ENCODE peak calls at places on chromosomes 5 and 9, in four cellular contexts. P is upper lobe of left lung; B is CD4-positive, alpha-beta memory T cell; W is osteoblast. R is an unnamed sample.

GRCh38 chr5:50365615-50366251 is 75.4 kb downstream of the EMB start:
- DNase-seq in W (peak), B (no peak), P (no peak), R (no peak)

GRCh38 chr9:123530244-123530643 is 174.2 kb downstream of the CRB2 start:
- DNase-seq in P (no peak), W (no peak), B (no peak), R (no peak)

GRCh38 chr5:111582962-111583669 is 70.8 kb upstream of the STARD4 start:
- DNase-seq in W (peak), P (no peak), B (no peak), R (no peak)

GRCh38 chr9:131728961-131729360 is 10.9 kb downstream of the RAPGEF1 start:
- DNase-seq in W (no peak), B (peak), P (no peak), R (no peak)

GRCh38 chr5:84322646-84323045 is 62.0 kb downstream of the EDIL3 start:
- DNase-seq in B (no peak), W (no peak), P (no peak), R (no peak)

GRCh38 chr9:92232190-92232589 is 61.3 kb downstream of the IARS1 start:
- DNase-seq in P (no peak), W (no peak), B (no peak), R (no peak)

GRCh38 chr5:170597109-170597741 is 93.4 kb downstream of the KCNIP1 start:
- DNase-seq in B (no peak), W (peak), P (no peak), R (no peak)

GRCh38 chr9:93017621-93018020 is 40.9 kb upstream of the SUSD3 start:
- DNase-seq in W (peak), B (no peak), P (no peak), R (no peak)

GRCh38 chr5:2143088-2143487 is 260.4 kb upstream of the IRX4 start:
- DNase-seq in W (no peak), B (no peak), P (no peak), R (no peak)

GRCh38 chr5:121949885-121950284 is 11.9 kb upstream of the SRFBP1 start:
- DNase-seq in W (peak), B (peak), P (no peak), R (no peak)

GRCh38 chr9:35962126-35962906 is 4.4 kb upstream of the OR2S2 start:
- DNase-seq in P (peak), B (no peak), W (peak), R (no peak)

DNA sequence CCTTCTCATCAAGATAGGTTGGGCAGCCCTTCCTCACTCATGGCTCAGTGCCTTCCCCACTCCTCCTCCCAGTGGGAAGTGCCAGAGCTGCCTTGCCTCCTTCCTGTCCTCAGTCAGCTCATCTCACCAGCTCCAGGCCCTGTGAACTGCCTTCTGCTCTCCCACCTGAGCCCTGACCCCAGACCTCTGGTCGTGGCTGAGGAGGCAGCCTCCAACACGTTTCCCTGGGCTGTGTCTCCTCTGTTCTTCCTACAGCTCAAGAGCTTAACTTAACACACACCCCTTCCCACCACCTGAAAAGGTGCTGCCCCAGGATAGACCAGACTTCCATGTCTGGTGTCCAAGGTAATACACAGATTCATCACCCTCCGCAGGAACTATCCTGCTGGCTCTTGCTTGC is 21.2 kb downstream of the IL9 start:
- DNase-seq in P (no peak), B (no peak), W (peak), R (no peak)
- H3K27ac ChIP-seq in P (no peak), B (no peak), W (no peak), R (no peak)

GRCh38 chr5:179822444-179822990 is 1.8 kb downstream of the SQSTM1 start:
- DNase-seq in P (no peak), W (peak), B (no peak), R (no peak)
- H3K4me3 ChIP-seq in P (peak), W (peak), B (no peak), R (peak)

DNA sequence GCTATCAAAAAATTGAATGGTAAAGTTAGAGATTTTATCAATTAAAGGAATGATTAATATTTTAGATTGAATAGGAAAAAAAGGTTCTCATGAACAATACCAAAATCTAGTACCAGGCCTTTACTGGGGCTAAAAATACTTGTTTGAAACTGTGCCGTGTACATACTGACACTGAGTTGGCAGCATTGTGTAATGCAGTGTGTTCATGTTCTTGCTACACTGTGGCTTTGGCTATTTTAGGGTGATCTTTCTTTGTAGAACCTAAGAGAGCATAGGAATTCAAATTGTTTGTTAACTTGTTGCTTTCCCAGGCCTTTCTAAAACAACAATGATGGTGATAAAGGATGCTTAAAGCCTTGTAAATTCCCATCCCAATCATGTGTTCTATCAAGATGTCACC is 80.9 kb downstream of the KIF4B start:
- DNase-seq in P (no peak), B (no peak), W (no peak), R (no peak)
- H3K27ac ChIP-seq in P (no peak), B (no peak), W (no peak), R (peak)

GRCh38 chr9:136669791-136670464 is 7.2 kb downstream of the EGFL7 start:
- DNase-seq in P (peak), W (no peak), B (no peak), R (no peak)
- H3K4me3 ChIP-seq in P (peak), W (no peak), B (no peak), R (no peak)

GRCh38 chr5:18008940-18009339 is 374.7 kb downstream of the TAF11L14 start:
- DNase-seq in B (no peak), W (no peak), P (no peak), R (no peak)

GRCh38 chr5:18003312-18003711 is 369.1 kb downstream of the TAF11L14 start:
- DNase-seq in B (no peak), W (no peak), P (no peak), R (no peak)

GRCh38 chr5:18000744-18001143 is 366.5 kb downstream of the TAF11L14 start:
- DNase-seq in W (no peak), P (no peak), B (no peak), R (no peak)

GRCh38 chr5:18003784-18004183 is 369.5 kb downstream of the TAF11L14 start:
- DNase-seq in P (no peak), B (no peak), W (no peak), R (no peak)
- H3K27ac ChIP-seq in P (no peak), B (no peak), W (no peak), R (no peak)

DNA sequence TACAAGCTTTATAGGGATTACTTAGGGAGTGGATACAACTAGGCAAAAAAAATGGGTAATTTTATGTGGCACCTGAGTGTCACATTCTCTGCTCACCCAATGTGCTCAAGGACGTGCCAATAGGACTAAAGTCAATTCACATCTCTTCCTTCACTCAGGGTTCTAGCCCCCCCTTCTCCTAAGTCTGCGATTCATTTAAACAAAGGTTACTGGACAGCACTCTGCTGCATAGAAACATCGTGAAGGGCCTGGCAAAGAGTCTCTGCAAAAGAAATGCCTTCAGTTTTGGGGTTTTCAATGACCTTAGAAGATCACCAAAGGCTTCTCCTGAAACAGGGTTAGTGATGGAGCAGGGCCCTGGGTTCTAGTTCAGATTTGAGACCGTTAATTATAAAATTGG is 142.3 kb downstream of the TSSK1B start:
- DNase-seq in P (no peak), W (no peak), B (no peak), R (no peak)
- H3K4me3 ChIP-seq in P (peak), W (no peak), B (no peak), R (no peak)

DNA sequence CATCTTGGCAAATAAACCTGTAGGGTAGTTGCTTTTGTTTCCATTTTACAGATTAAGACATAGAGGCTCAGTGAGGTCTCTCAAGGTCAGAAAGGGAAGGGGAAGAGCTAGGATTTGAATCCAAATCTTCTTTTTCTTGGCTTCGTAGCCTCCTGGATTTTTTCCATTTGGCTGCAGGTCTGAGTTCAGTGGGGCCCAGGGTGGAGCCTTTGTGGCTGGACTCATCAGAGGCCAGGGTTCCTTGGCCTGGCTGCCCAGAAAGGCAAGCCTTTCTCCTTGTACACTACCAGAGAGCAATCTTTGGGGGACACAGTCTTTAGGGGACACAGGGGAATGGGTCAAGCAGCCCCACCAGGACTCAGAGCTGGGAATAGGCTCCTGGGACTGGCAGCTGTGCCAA is 10.5 kb upstream of the TRAF1 start:
- DNase-seq in B (no peak), W (no peak), P (no peak), R (no peak)
- H3K27ac ChIP-seq in B (peak), W (peak), P (peak), R (peak)